ENCODE peak calls at places on chromosome 5, in five cellular contexts. J is cardiac muscle cell, Q is right atrium auricular region, T is HCT116, L is mucosa of descending colon. K is an unnamed sample.

GRCh38 chr5:143573568-143574170 is 170.2 kb upstream of the NR3C1 start:
- DNase-seq in J (no peak), Q (no peak), T (no peak), L (peak), K (no peak)

GRCh38 chr5:132179410-132179809 is 48.2 kb downstream of the P4HA2 start:
- DNase-seq in J (no peak), Q (no peak), T (no peak), L (no peak), K (no peak)

GRCh38 chr5:180067986-180068385 is 3.6 kb downstream of the RNF130 start:
- DNase-seq in J (no peak), Q (no peak), T (no peak), L (no peak), K (no peak)

GRCh38 chr5:38845555-38846378 is at the start of gene OSMR:
- DNase-seq in J (peak), Q (peak), T (peak), L (peak), K (peak)

GRCh38 chr5:141514330-141515111 is 25.6 kb downstream of the PCDHGC5 start:
- DNase-seq in J (no peak), Q (no peak), T (no peak), L (no peak), K (no peak)

GRCh38 chr5:99795026-99795425 is 740.1 kb upstream of the FAM174A start:
- DNase-seq in J (no peak), Q (no peak), T (no peak), L (no peak), K (no peak)

GRCh38 chr5:133967124-133967523 is 1.3 kb downstream of the C5orf15 start:
- DNase-seq in J (peak), Q (no peak), T (no peak), L (no peak), K (no peak)

GRCh38 chr5:170444969-170445505 is 55.9 kb upstream of the KCNMB1 start:
- DNase-seq in J (no peak), Q (peak), T (no peak), L (no peak), K (no peak)

GRCh38 chr5:65482727-65483473 is 1.2 kb upstream of the ADAMTS6 start:
- DNase-seq in J (peak), Q (no peak), T (no peak), L (peak), K (peak)

GRCh38 chr5:11407553-11408145 is 496.6 kb downstream of the CTNND2 start:
- DNase-seq in J (no peak), Q (no peak), T (no peak), L (no peak), K (no peak)

GRCh38 chr5:39314591-39314990 is 49.7 kb downstream of the C9 start:
- DNase-seq in J (no peak), Q (no peak), T (no peak), L (no peak), K (no peak)

GRCh38 chr5:176438959-176439757 is 9.0 kb upstream of the FAF2 start:
- DNase-seq in J (no peak), Q (no peak), T (no peak), L (no peak), K (no peak)

GRCh38 chr5:154220625-154221024 is 30.1 kb downstream of the GALNT10 start:
- DNase-seq in J (no peak), Q (no peak), T (peak), L (no peak), K (no peak)

GRCh38 chr5:55172051-55172899 is 702 bp downstream of the CDC20B start:
- DNase-seq in J (peak), Q (no peak), T (peak), L (peak), K (peak)

GRCh38 chr5:177025139-177025538 is 2.6 kb downstream of the ZNF346 start:
- DNase-seq in J (no peak), Q (no peak), T (no peak), L (no peak), K (no peak)

GRCh38 chr5:173582198-173583092 is 34.0 kb downstream of the BOD1 start:
- DNase-seq in J (no peak), Q (no peak), T (no peak), L (no peak), K (no peak)

GRCh38 chr5:82365744-82366228 is 87.6 kb upstream of the RPS23 start:
- DNase-seq in J (no peak), Q (no peak), T (peak), L (no peak), K (no peak)

GRCh38 chr5:149605998-149606721 is 24.9 kb downstream of the ARHGEF37 start:
- DNase-seq in J (no peak), Q (peak), T (peak), L (peak), K (peak)

GRCh38 chr5:140548300-140548688 is 832 bp downstream of the EIF4EBP3 start:
- DNase-seq in J (no peak), Q (no peak), T (no peak), L (peak), K (peak)

GRCh38 chr5:154179846-154180710 is 10.5 kb upstream of the GALNT10 start:
- DNase-seq in J (peak), Q (peak), T (peak), L (peak), K (peak)

GRCh38 chr5:83576341-83576740 is 104.8 kb downstream of the VCAN start:
- DNase-seq in J (no peak), Q (no peak), T (no peak), L (no peak), K (no peak)

GRCh38 chr5:116358911-116359418 is 215.7 kb downstream of the SEMA6A start:
- DNase-seq in J (no peak), Q (no peak), T (no peak), L (no peak), K (no peak)

GRCh38 chr5:98921947-98922508 is 6.8 kb downstream of the CHD1 start:
- DNase-seq in J (no peak), Q (no peak), T (no peak), L (no peak), K (no peak)

GRCh38 chr5:173933901-173934300 is 45.8 kb downstream of the CPEB4 start:
- DNase-seq in J (no peak), Q (no peak), T (no peak), L (no peak), K (no peak)

GRCh38 chr5:111781200-111781599 is 24.2 kb upstream of the NREP start:
- DNase-seq in J (no peak), Q (peak), T (no peak), L (peak), K (peak)

GRCh38 chr5:135012951-135013391 is 21.1 kb downstream of the PITX1 start:
- DNase-seq in J (no peak), Q (peak), T (no peak), L (no peak), K (no peak)

GRCh38 chr5:1443991-1444360 is 1.3 kb downstream of the SLC6A3 start:
- DNase-seq in J (no peak), Q (no peak), T (no peak), L (no peak), K (no peak)

GRCh38 chr5:75274486-75274885 is 37.8 kb upstream of the ANKRD31 start:
- DNase-seq in J (no peak), Q (no peak), T (no peak), L (no peak), K (no peak)

GRCh38 chr5:173868096-173868879 is 19.9 kb upstream of the CPEB4 start:
- DNase-seq in J (no peak), Q (no peak), T (no peak), L (no peak), K (peak)

GRCh38 chr5:142387022-142387682 is 62.3 kb upstream of the SPRY4 start:
- DNase-seq in J (no peak), Q (no peak), T (no peak), L (no peak), K (no peak)

GRCh38 chr5:51598026-51598425 is 214.8 kb downstream of the ISL1 start:
- DNase-seq in J (no peak), Q (no peak), T (no peak), L (no peak), K (no peak)

GRCh38 chr5:145919413-145919812 is 17.0 kb upstream of the SH3RF2 start:
- DNase-seq in J (no peak), Q (no peak), T (no peak), L (no peak), K (no peak)

GRCh38 chr5:52943808-52944207 is 45.3 kb upstream of the ITGA2 start:
- DNase-seq in J (no peak), Q (no peak), T (no peak), L (no peak), K (no peak)
- H3K4me3 ChIP-seq in J (no peak), Q (no peak), T (no peak), L (no peak), K (no peak)

GRCh38 chr5:32096891-32097592 is 77.1 kb downstream of the GOLPH3 start:
- DNase-seq in J (no peak), Q (peak), T (no peak), L (no peak), K (no peak)
- TF ChIP-seq CTCF in J (no peak), Q (no peak), T (no peak), L (no peak), K (no peak)

GRCh38 chr5:3715048-3715447 is 119.4 kb downstream of the IRX1 start:
- DNase-seq in J (peak), Q (no peak), T (no peak), L (no peak), K (no peak)

GRCh38 chr5:3709058-3709723 is 113.6 kb downstream of the IRX1 start:
- DNase-seq in J (no peak), Q (no peak), T (no peak), L (no peak), K (no peak)

DNA sequence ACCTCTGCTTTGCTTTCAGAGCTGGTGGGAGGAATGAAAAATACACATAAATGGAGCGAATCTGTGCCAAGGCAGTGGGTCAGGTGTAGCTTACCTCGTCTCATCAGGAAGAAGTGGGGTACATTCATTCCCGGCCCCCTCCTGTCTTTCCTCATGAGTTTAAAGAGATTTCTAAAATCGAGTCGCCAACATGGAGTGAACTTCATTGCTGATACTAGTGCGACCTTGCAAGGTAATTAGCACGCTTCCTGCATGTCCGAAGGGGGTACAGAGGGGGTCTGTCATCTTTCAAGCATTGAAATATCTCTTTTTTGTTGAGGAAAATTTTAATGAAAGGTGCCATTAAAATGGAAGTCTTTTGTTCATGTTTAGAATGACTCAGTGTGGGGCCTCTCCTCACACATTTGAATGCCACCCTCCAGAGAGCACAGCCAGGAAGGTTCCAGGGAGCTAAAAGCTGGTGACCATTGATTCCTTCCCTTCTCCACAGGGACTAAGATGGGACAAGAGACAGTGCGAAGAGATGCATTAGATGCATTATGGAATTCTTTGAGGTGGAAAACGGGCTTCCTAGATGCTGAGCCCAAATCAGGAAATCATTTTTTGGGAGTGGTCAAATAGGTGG is 114.2 kb downstream of the IRX1 start:
- DNase-seq in J (no peak), Q (no peak), T (no peak), L (no peak), K (no peak)
- H3K4me3 ChIP-seq in J (no peak), Q (no peak), T (no peak), L (no peak), K (no peak)

GRCh38 chr5:9500244-9500643 is 45.6 kb downstream of the SEMA5A start:
- DNase-seq in J (no peak), Q (no peak), T (no peak), L (no peak), K (no peak)
- TF ChIP-seq CTCF in J (no peak), Q (no peak), T (no peak), L (no peak), K (no peak)

GRCh38 chr5:73747696-73748380 is 121.8 kb downstream of the ARHGEF28 start:
- DNase-seq in J (no peak), Q (no peak), T (no peak), L (no peak), K (no peak)

GRCh38 chr5:73751254-73751914 is 125.4 kb downstream of the ARHGEF28 start:
- DNase-seq in J (no peak), Q (no peak), T (no peak), L (no peak), K (no peak)

GRCh38 chr5:73749485-73750270 is 123.7 kb downstream of the ARHGEF28 start:
- DNase-seq in J (no peak), Q (no peak), T (no peak), L (no peak), K (no peak)

GRCh38 chr5:73746608-73747007 is 120.6 kb downstream of the ARHGEF28 start:
- DNase-seq in J (no peak), Q (no peak), T (no peak), L (peak), K (peak)

DNA sequence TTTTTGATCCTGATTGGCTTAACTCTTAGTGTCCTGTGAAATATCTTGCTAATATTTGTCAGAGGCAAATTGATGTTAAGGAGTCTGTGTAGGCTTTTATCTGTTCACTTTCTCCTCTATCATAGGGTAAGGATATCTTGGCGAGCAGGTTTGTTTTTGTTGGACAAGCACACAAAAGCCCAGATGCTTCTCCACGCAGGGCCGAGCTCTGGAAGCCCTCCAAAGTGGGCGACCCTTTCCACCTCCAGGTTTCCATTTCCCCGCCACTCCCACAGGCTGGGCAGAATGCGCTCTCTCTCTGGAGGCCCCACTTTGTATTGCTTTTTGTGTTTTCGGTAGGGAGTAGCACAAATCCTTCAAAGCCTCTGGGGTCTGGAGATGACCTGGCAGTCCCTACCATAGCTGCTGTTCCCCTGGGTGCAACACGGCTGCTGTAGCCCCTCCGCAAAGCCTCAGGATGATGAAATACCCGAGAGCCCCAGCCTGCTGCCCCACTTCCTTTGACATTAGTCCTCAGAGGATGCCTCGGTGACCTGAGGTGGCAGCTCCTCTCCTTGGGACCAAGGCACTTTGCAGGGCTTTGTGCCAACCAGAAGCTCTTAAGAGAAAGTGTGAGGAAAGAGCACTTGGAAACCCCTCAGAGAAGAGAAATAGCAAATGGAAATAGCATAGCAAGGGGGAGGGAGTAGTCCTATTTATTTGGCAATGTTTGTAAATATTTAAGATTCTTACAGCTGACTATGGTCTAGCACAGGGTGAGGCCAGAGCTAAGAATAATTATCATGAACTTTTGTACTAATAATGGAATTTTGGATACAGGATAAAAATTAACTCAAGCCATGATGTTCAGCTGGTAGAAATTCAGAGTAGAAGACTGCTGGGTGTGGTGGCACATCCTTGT is 122.8 kb downstream of the ARHGEF28 start:
- DNase-seq in J (no peak), Q (no peak), T (no peak), L (no peak), K (no peak)
- H3K4me3 ChIP-seq in J (no peak), Q (peak), T (no peak), L (no peak), K (no peak)

GRCh38 chr5:85868070-85868469 is 749.7 kb upstream of the COX7C start:
- DNase-seq in J (no peak), Q (no peak), T (no peak), L (no peak), K (no peak)
- TF ChIP-seq CTCF in J (no peak), Q (no peak), T (no peak), L (no peak), K (no peak)

DNA sequence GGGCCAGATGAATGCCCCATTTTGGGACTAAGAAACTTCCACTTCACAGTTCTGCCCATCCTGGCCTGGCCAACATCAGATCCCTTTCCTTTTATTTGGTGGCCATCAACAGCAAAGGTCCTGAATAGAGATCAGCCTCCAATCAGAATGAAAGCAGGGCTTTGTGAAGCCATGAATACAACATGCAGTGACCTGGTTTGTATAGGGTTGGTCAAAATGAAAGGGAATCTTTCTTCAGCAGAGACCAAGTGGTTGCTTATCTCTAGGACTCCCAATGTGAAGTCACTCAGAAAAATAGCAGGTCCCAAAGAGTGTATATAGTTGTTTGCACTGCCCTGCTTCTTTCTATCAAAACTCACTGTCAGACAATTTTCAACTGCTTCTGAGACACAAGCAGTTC is 113.9 kb upstream of the SLC12A2 start:
- DNase-seq in J (peak), Q (no peak), T (no peak), L (no peak), K (no peak)
- H3K4me3 ChIP-seq in J (no peak), Q (no peak), T (no peak), L (no peak), K (no peak)

K was measured in colonic mucosa.